ENCODE peak calls at places on chromosome 15, in ten cellular contexts. R is PC-9; Z is effector memory CD4-positive, alpha-beta T cell; I is HFF-Myc; N is astrocyte of the spinal cord; W is A549; U is heart left ventricle; A is brain microvascular endothelial cell; D is mucosa of descending colon; X is AG04450. T is an unnamed sample.
A peak's percentile ranks its signal among the peaks of the same experiment; 100 is the strongest.

GRCh38 chr15:62209821-62210220 is 44.7 kb upstream of the C2CD4B start:
- DNase-seq in N (no peak), R (no peak), D (peak; percentile 6), X (no peak), U (no peak), A (no peak), Z (no peak), W (no peak), I (no peak), T (peak; percentile 95)

GRCh38 chr15:61157933-61158332 is 71.2 kb downstream of the RORA start:
- DNase-seq in Z (no peak), W (no peak), N (no peak), D (peak; percentile 38), U (peak; percentile 71), I (no peak), A (no peak), R (no peak), X (no peak), T (no peak)

GRCh38 chr15:68409736-68410370 is 22.1 kb downstream of the ITGA11 start:
- DNase-seq in D (no peak), X (no peak), R (no peak), U (no peak), I (no peak), N (no peak), W (no peak), A (no peak), Z (no peak), T (no peak)

GRCh38 chr15:48617619-48618018 is 27.9 kb downstream of the FBN1 start:
- DNase-seq in W (no peak), R (no peak), N (peak; percentile 92), U (peak; percentile 30), Z (no peak), A (peak; percentile 69), I (no peak), X (peak; percentile 90), D (peak; percentile 28), T (no peak)

GRCh38 chr15:49831206-49831965 is 210.5 kb downstream of the DTWD1 start:
- DNase-seq in W (peak; percentile 73), U (peak; percentile 42), X (no peak), R (no peak), Z (no peak), D (no peak), I (peak; percentile 82), A (peak; percentile 96), N (peak; percentile 91), T (peak; percentile 78)

GRCh38 chr15:38930851-38931572 is 366.4 kb upstream of the RASGRP1 start:
- DNase-seq in D (no peak), A (no peak), X (peak; percentile 21), N (peak; percentile 43), I (no peak), U (no peak), W (no peak), R (no peak), Z (no peak), T (no peak)

GRCh38 chr15:26759991-26760390 is 12.9 kb downstream of the GABRB3 start:
- DNase-seq in R (no peak), D (no peak), X (no peak), N (no peak), U (no peak), Z (no peak), A (no peak), W (no peak), I (no peak), T (no peak)

GRCh38 chr15:98841419-98841970 is 166.1 kb downstream of the PGPEP1L start:
- DNase-seq in X (no peak), W (no peak), N (no peak), U (no peak), I (no peak), R (no peak), A (no peak), D (no peak), Z (no peak), T (no peak)

GRCh38 chr15:70608156-70608555 is 155.2 kb downstream of the UACA start:
- DNase-seq in A (no peak), U (peak; percentile 46), R (no peak), N (peak; percentile 73), W (no peak), I (no peak), Z (no peak), D (no peak), X (no peak), T (no peak)

GRCh38 chr15:83108266-83109219 is 1.1 kb downstream of the TM6SF1 start:
- DNase-seq in Z (no peak), W (peak; percentile 47), X (peak; percentile 29), N (peak; percentile 48), A (no peak), U (peak; percentile 56), R (no peak), I (no peak), D (peak; percentile 25), T (peak; percentile 41)

GRCh38 chr15:99054892-99055291 is 47.3 kb upstream of the PGPEP1L start:
- DNase-seq in R (no peak), W (no peak), D (no peak), U (no peak), A (no peak), X (no peak), N (no peak), Z (no peak), I (no peak), T (no peak)

GRCh38 chr15:55552926-55553325 is 35.2 kb downstream of the PYGO1 start:
- DNase-seq in R (no peak), U (peak; percentile 63), N (peak; percentile 85), D (no peak), A (peak; percentile 85), I (no peak), X (peak; percentile 41), W (no peak), Z (no peak), T (no peak)

GRCh38 chr15:60130398-60130797 is 126.3 kb downstream of the FOXB1 start:
- DNase-seq in X (no peak), U (no peak), Z (no peak), A (no peak), W (no peak), N (no peak), D (no peak), R (no peak), I (no peak), T (no peak)

GRCh38 chr15:60126661-60127060 is 122.5 kb downstream of the FOXB1 start:
- DNase-seq in N (no peak), A (no peak), X (no peak), D (no peak), R (no peak), U (no peak), W (no peak), I (no peak), Z (no peak), T (no peak)

GRCh38 chr15:60125334-60125733 is 121.2 kb downstream of the FOXB1 start:
- DNase-seq in I (no peak), U (no peak), X (no peak), W (no peak), D (no peak), N (no peak), R (no peak), Z (no peak), A (no peak), T (no peak)

GRCh38 chr15:60128710-60129109 is 124.6 kb downstream of the FOXB1 start:
- DNase-seq in D (no peak), R (peak; percentile 42), A (no peak), W (no peak), I (no peak), X (no peak), Z (no peak), N (no peak), U (no peak), T (no peak)

GRCh38 chr15:60128000-60128376 is 123.9 kb downstream of the FOXB1 start:
- DNase-seq in W (no peak), A (peak; percentile 28), X (no peak), R (peak; percentile 63), I (no peak), Z (no peak), U (no peak), D (no peak), N (no peak), T (no peak)
- H3K4me3 ChIP-seq in W (peak overlapping the region; percentile 50), A (peak overlapping the region; percentile 63), X (peak overlapping the region; percentile 64), R (peak overlapping the region; percentile 53), I (peak overlapping the region; percentile 42), Z (peak overlapping the region; percentile 70), U (peak overlapping the region; percentile 31), D (no peak overlapping the region), N (peak overlapping the region; percentile 53), T (peak overlapping the region; percentile 34)

GRCh38 chr15:85539491-85539890 is 159.1 kb downstream of the AKAP13 start:
- DNase-seq in Z (no peak), A (no peak), R (no peak), D (no peak), W (no peak), N (no peak), I (no peak), X (no peak), U (no peak), T (no peak)
- H3K4me3 ChIP-seq in Z (no peak overlapping the region), A (no peak overlapping the region), R (no peak overlapping the region), D (no peak overlapping the region), W (no peak overlapping the region), N (no peak overlapping the region), I (no peak overlapping the region), X (no peak overlapping the region), U (no peak overlapping the region), T (no peak overlapping the region)

GRCh38 chr15:51077565-51078153 is 17.0 kb downstream of the TNFAIP8L3 start:
- DNase-seq in N (peak; percentile 64), W (no peak), I (no peak), R (no peak), Z (no peak), X (no peak), A (peak; percentile 9), U (peak; percentile 57), D (peak; percentile 80), T (peak; percentile 35)
- H3K4me3 ChIP-seq in N (peak overlapping the region; percentile 23), W (no peak overlapping the region), I (no peak overlapping the region), R (no peak overlapping the region), Z (peak overlapping the region; percentile 25), X (peak overlapping the region; percentile 34), A (peak overlapping the region; percentile 44), U (no peak overlapping the region), D (no peak overlapping the region), T (no peak overlapping the region)

GRCh38 chr15:31577103-31577502 is 250.5 kb downstream of the KLF13 start:
- DNase-seq in X (no peak), A (no peak), R (no peak), Z (no peak), N (no peak), W (no peak), I (no peak), U (no peak), D (no peak), T (no peak)
- H3K4me3 ChIP-seq in X (no peak overlapping the region), A (no peak overlapping the region), R (no peak overlapping the region), Z (no peak overlapping the region), N (no peak overlapping the region), W (no peak overlapping the region), I (no peak overlapping the region), U (no peak overlapping the region), D (no peak overlapping the region), T (no peak overlapping the region)

GRCh38 chr15:89653578-89653977 is 1.7 kb downstream of the KIF7 start:
- DNase-seq in A (no peak), D (no peak), R (no peak), Z (no peak), W (no peak), N (no peak), X (no peak), I (no peak), U (no peak), T (no peak)
- H3K4me3 ChIP-seq in A (no peak overlapping the region), D (no peak overlapping the region), R (peak overlapping the region; percentile 96), Z (no peak overlapping the region), W (no peak overlapping the region), N (no peak overlapping the region), X (no peak overlapping the region), I (no peak overlapping the region), U (no peak overlapping the region), T (no peak overlapping the region)